ENCODE peak calls at places on chromosomes 11 and 22, in five cellular contexts. M is BJ; F is right atrium auricular region; H is neuronal stem cell; O is CD8-positive, alpha-beta memory T cell. U is an unnamed sample. For H3K27me3, the result is how much of the 10 kb centered on the place peaks cover.

GRCh38 chr11:70112017-70112434 is 33.9 kb downstream of the ANO1 start:
- DNase-seq in M (no peak), F (no peak), H (no peak), O (no peak), U (no peak)

GRCh38 chr11:9399466-9399865 is 15.0 kb downstream of the IPO7 start:
- DNase-seq in M (no peak), F (no peak), H (no peak), O (no peak), U (no peak)

GRCh38 chr11:93291889-93292288 is 38.7 kb upstream of the DEUP1 start:
- DNase-seq in M (no peak), F (no peak), H (peak), O (no peak), U (no peak)

GRCh38 chr11:35785287-35786167 is 123.0 kb downstream of the TRIM44 start:
- DNase-seq in M (no peak), F (no peak), H (no peak), O (no peak), U (no peak)

GRCh38 chr11:44700009-44700408 is 26.8 kb upstream of the TSPAN18 start:
- DNase-seq in M (no peak), F (no peak), H (no peak), O (no peak), U (no peak)

GRCh38 chr11:82546556-82547162 is 187.0 kb downstream of the FAM181B start:
- DNase-seq in M (no peak), F (no peak), H (no peak), O (no peak), U (no peak)

GRCh38 chr22:20027966-20028854 is 7.3 kb downstream of the TANGO2 start:
- DNase-seq in M (no peak), F (no peak), H (no peak), O (no peak), U (no peak)

GRCh38 chr11:72598466-72598865 is 75.8 kb downstream of the PDE2A start:
- DNase-seq in M (no peak), F (no peak), H (no peak), O (no peak), U (no peak)

GRCh38 chr11:61828629-61829407 is 718 bp downstream of the FADS2 start:
- DNase-seq in M (no peak), F (no peak), H (peak), O (no peak), U (peak)

GRCh38 chr11:132632641-132633124 is 899.6 kb downstream of the OPCML start:
- DNase-seq in M (peak), F (no peak), H (no peak), O (no peak), U (peak)

GRCh38 chr11:73520358-73521061 is 77.4 kb downstream of the FAM168A start:
- DNase-seq in M (no peak), F (no peak), H (no peak), O (no peak), U (no peak)

GRCh38 chr22:31734512-31734911 is 15.4 kb downstream of the PRR14L start:
- DNase-seq in M (peak), F (no peak), H (no peak), O (no peak), U (peak)

GRCh38 chr11:59943996-59944395 is 5.8 kb downstream of the OOSP1 start:
- DNase-seq in M (no peak), F (no peak), H (no peak), O (no peak), U (no peak)

GRCh38 chr22:49418341-49418894 is 409.3 kb downstream of the BRD1 start:
- DNase-seq in M (no peak), F (no peak), H (no peak), O (no peak), U (no peak)

GRCh38 chr22:40176921-40177737 is 596 bp upstream of the TNRC6B start:
- DNase-seq in M (no peak), F (no peak), H (no peak), O (peak), U (peak)

GRCh38 chr11:8070417-8071101 is 10.5 kb upstream of the TUB start:
- DNase-seq in M (no peak), F (no peak), H (no peak), O (no peak), U (no peak)

GRCh38 chr11:101354801-101355200 is 225.2 kb upstream of the PGR start:
- DNase-seq in M (no peak), F (no peak), H (no peak), O (no peak), U (no peak)

GRCh38 chr11:128422576-128423370 is 164.6 kb downstream of the ETS1 start:
- DNase-seq in M (no peak), F (no peak), H (no peak), O (peak), U (no peak)

GRCh38 chr22:48340727-48341709 is 1486.7 kb downstream of the BRD1 start:
- DNase-seq in M (no peak), F (no peak), H (no peak), O (no peak), U (no peak)

GRCh38 chr22:35437038-35437437 is 37.1 kb downstream of the MCM5 start:
- DNase-seq in M (no peak), F (no peak), H (no peak), O (no peak), U (peak)

GRCh38 chr22:37267128-37267587 is 15.2 kb upstream of the CYTH4 start:
- DNase-seq in M (no peak), F (no peak), H (peak), O (peak), U (peak)

GRCh38 chr11:65766535-65766934 is 14.2 kb downstream of the AP5B1 start:
- DNase-seq in M (no peak), F (no peak), H (no peak), O (no peak), U (peak)

GRCh38 chr11:74849525-74850391 is 99.1 kb downstream of the XRRA1 start:
- DNase-seq in M (peak), F (no peak), H (peak), O (no peak), U (peak)

GRCh38 chr22:49938565-49939136 is 20.2 kb downstream of the CRELD2 start:
- DNase-seq in M (no peak), F (no peak), H (no peak), O (no peak), U (no peak)

GRCh38 chr11:79119491-79120284 is 321.1 kb downstream of the TENM4 start:
- DNase-seq in M (no peak), F (no peak), H (peak), O (no peak), U (no peak)

GRCh38 chr11:96084610-96085348 is 160.9 kb upstream of the MTMR2 start:
- DNase-seq in M (no peak), F (no peak), H (no peak), O (no peak), U (no peak)

GRCh38 chr11:120536797-120537169 is 25.2 kb downstream of the GRIK4 start:
- DNase-seq in M (no peak), F (no peak), H (no peak), O (no peak), U (no peak)

GRCh38 chr11:111764621-111765020 is 1.6 kb downstream of the PPP2R1B start:
- DNase-seq in M (no peak), F (no peak), H (no peak), O (no peak), U (no peak)

GRCh38 chr11:128095459-128096096 is 491.8 kb downstream of the ETS1 start:
- DNase-seq in M (peak), F (no peak), H (no peak), O (no peak), U (peak)

DNA sequence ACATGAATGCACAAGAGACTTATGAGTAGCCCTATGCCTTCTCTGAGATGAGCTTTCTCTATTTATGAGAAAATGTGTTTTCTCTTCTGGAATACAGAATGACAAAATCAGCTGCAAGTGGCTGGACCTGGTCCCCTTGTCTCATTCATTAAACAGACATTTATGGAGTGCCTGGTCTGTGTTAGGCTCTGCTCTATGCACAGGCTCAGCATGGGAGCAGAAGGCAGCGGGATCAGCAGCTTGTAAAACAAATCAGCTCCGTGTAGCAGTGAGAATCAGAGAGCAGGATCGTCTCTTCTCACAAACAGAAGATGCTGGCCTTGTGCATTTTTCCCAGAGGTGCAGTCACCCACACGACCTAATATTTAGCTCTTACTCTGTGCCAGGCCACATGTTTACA is 47.6 kb upstream of the GALNT18 start:
- DNase-seq in M (no peak), F (no peak), H (no peak), O (no peak), U (no peak)
- H3K27me3 ChIP-seq in M (under half), F (under half), H (under half), O (under half), U (under half)

GRCh38 chr22:27868738-27869282 is 50.2 kb downstream of the PITPNB start:
- DNase-seq in M (no peak), F (no peak), H (no peak), O (no peak), U (no peak)

GRCh38 chr22:27872488-27872887 is 46.6 kb downstream of the PITPNB start:
- DNase-seq in M (no peak), F (no peak), H (no peak), O (no peak), U (no peak)

GRCh38 chr22:27870234-27871191 is 48.5 kb downstream of the PITPNB start:
- DNase-seq in M (no peak), F (no peak), H (no peak), O (no peak), U (no peak)

GRCh38 chr22:27873476-27873875 is 45.6 kb downstream of the PITPNB start:
- DNase-seq in M (no peak), F (no peak), H (no peak), O (no peak), U (no peak)

DNA sequence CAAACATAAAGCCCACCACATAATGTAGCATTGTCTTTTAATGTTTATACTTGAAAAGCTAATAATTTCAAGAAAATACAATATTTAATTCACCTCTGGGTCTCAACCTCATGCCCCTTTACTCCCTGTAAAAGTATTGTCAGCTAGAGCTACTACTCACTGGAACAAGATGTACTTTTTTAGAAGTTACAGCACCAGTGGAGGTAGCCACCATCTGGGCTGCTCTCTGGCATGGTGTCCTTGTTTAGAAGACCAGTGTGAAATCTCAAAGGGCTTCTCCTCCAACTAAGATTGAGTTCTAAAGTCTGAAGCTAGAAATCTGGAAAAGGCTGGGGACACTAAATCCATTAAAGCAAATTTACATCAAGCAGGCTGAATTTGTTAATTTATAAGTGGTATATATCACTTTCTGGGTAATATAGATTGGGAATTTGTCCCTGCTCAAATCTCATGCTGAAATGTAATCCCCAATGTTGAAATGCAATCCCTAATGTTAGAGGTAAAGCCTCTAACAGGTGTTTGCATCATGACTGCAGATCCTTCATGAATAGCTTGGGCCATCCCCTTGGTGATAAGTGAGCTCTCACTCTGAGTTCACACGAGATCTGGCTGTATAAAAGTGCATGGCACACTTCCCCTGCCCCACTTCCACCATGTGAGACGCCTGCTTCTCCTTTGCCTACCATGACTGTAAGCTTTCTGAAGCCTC is 47.6 kb downstream of the PITPNB start:
- DNase-seq in M (no peak), F (no peak), H (no peak), O (no peak), U (no peak)
- H3K27me3 ChIP-seq in M (under half), F (under half), H (under half), O (under half), U (under half)

GRCh38 chr11:87422566-87422965 is 384.8 kb downstream of the TMEM135 start:
- DNase-seq in M (no peak), F (no peak), H (no peak), O (no peak), U (no peak)
- H3K27me3 ChIP-seq in M (under half), F (under half), H (under half), O (under half), U (under half)

DNA sequence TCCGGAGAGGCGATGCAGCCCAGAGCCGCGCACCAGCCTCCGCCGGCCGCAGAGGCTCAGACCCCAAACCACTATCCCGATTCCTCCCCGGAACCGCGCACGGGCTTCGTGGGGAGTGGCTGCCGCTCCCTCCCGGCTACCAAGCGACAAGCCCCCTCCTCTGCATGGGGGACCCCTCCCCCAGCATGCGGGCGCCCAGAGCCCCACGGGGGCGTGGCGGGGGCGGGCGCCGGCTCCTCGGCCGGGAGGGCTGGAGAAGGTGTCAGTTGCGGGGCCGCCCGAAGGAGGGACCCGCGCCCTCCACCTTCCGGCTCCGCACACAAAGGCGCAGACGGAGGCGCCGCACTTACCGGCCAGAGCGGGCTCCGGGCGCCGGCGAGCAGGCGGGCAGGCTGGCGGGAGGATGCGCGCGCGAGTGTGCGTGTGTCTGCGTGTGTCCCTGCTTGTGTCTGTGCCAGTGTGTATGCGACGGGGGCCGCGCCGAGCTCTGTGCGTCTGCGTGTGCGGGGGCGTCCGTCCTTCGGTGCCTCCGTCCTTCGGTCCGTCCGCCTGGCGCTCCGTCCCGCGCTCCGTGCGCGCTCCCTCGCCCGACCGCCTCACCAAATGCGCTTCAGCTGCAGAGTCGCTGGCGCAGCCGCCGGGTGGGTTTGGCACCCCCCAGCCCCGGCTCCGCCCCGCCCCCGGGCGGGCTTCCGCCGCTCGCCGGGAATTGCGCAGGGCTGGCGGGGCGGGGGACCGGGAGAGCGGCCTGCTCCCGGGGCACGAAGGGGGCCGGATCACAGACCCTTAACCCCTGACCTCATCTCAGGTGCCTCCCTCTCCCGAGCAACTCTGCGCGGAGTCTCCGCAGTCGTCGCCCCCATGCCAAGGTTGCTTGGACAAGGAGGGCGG is at the start of gene PTPN5:
- DNase-seq in M (no peak), F (no peak), H (peak), O (no peak), U (peak)
- H3K27me3 ChIP-seq in M (under half), F (under half), H (under half), O (under half), U (under half)

GRCh38 chr11:63767415-63768231 is 952 bp downstream of the ZFTA start:
- DNase-seq in M (peak), F (peak), H (peak), O (no peak), U (peak)
- H3K27me3 ChIP-seq in M (under half), F (under half), H (under half), O (under half), U (under half)

DNA sequence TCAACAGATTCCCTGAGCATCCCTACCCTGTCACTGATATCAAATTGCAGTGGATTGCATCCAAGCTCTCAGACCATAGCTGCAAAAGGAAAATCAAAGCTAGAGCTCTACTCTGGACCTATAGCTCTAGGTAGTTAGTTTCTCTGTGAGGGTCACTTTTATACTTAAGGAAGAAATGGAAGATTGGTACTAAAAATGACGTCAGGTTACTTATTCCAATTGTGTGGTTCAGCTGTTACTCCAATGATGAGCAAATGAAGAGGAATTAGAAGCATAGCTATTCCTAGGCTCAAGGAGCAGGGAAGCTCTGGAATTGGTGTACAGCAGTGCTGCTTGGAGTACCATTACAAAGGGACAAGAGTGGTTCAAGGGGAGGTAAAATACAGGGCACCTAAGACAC is 36.4 kb upstream of the GLYATL1 start:
- DNase-seq in M (no peak), F (no peak), H (no peak), O (no peak), U (no peak)
- H3K27me3 ChIP-seq in M (under half), F (under half), H (under half), O (under half), U (under half)

GRCh38 chr11:122723106-122723505 is 67.6 kb downstream of the UBASH3B start:
- DNase-seq in M (no peak), F (no peak), H (no peak), O (no peak), U (no peak)
- H3K27me3 ChIP-seq in M (under half), F (under half), H (under half), O (under half), U (under half)

GRCh38 chr22:44429941-44430587 is 68.0 kb downstream of the RTL6 start:
- DNase-seq in M (no peak), F (no peak), H (no peak), O (no peak), U (no peak)

GRCh38 chr22:44428941-44429615 is 69.0 kb downstream of the RTL6 start:
- DNase-seq in M (no peak), F (no peak), H (no peak), O (no peak), U (no peak)

GRCh38 chr22:44426981-44427380 is 71.1 kb downstream of the RTL6 start:
- DNase-seq in M (no peak), F (no peak), H (no peak), O (no peak), U (no peak)

GRCh38 chr22:44425356-44425755 is 72.7 kb downstream of the RTL6 start:
- DNase-seq in M (no peak), F (no peak), H (no peak), O (no peak), U (no peak)

GRCh38 chr22:44427506-44428470 is 70.2 kb downstream of the RTL6 start:
- DNase-seq in M (no peak), F (no peak), H (no peak), O (no peak), U (no peak)
- H3K27me3 ChIP-seq in M (under half), F (under half), H (under half), O (under half), U (under half)

DNA sequence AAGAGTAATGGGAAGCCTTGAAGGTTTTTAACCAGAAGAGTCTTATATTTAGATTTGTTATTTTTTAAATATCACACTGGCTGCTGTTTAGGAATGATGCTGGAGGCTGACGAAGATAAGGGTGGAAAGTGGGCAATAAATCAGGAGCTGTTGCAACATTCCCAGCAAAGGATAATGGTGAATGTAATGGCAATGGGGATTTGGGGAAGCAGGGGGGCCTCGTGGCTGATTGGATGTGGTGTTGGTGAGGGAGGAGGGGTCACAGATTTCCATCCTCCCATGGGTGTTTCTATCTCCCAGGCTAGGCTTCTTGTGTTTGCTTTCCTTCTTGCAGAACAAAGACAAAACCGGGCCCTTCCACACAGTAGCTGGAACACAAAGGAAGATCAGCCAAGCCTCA is 80.8 kb downstream of the PIWIL4 start:
- DNase-seq in M (no peak), F (peak), H (no peak), O (no peak), U (no peak)
- H3K27me3 ChIP-seq in M (under half), F (under half), H (under half), O (under half), U (under half)

DNA sequence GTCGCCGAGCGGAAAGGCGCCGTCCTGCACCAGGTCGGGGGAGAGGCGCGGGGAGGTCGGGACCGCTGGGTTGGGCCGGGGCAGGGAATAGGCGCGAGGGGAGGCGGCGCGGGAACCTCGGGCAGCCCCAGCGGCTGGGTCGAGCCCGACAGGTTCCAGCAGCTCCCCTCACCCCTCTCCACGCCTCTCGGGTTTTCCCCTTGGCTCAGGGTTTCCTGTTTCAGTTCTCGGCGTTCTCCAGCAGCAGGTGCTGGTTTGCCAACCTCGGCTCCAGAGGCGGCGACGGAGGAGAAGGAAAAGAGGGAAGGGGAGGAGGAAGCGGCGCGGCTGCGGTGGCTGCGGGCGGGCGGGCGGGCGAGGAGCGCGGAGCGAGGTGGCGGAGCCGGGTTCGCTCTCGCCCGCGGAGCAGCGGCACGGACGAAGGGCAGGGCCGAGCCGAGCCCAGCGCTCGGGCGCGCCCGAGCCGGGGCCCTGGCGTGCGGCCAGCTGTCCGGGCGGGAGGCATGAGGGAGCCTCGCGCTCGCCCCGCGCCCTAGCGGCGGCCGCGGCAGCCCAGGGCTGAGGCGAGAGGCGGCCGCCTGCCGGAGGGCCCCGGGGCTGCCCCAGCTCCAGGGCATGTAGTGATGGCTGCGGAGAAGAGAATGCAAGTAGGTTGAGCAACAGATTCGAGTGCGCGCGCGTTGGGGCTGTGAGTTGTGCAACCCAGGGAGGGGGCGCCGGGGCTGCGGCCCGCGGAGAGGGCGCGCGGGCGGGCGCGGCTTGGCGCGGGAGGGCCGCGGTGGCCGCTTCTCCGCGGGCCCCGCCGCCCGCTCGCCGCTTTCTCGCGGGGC is at the start of gene ZC3H12C:
- DNase-seq in M (no peak), F (peak), H (peak), O (no peak), U (peak)
- H3K27me3 ChIP-seq in M (under half), F (under half), H (under half), O (under half), U (under half)